ENCODE peak calls at places on chromosomes 11 and 22, in four cellular contexts. Z, H, R and Q are unnamed samples.

GRCh38 chr22:26779108-26779507 is 121.7 kb downstream of the MIAT start:
- DNase-seq in Z (no peak), H (no peak), R (no peak), Q (no peak)

GRCh38 chr22:44365832-44366231 is 53.1 kb upstream of the SHISAL1 start:
- DNase-seq in Z (no peak), H (no peak), R (no peak), Q (no peak)

GRCh38 chr11:61256710-61257482 is 15.9 kb downstream of the PGA5 start:
- DNase-seq in Z (no peak), H (no peak), R (no peak), Q (no peak)

GRCh38 chr11:11612439-11612838 is 9.4 kb downstream of the GALNT18 start:
- DNase-seq in Z (no peak), H (no peak), R (no peak), Q (no peak)

GRCh38 chr11:17813391-17814059 is 78.9 kb downstream of the KCNC1 start:
- DNase-seq in Z (no peak), H (no peak), R (no peak), Q (no peak)

GRCh38 chr22:43129426-43130425 is 13.5 kb downstream of the MCAT start:
- DNase-seq in Z (no peak), H (no peak), R (no peak), Q (no peak)

GRCh38 chr11:96326954-96327353 is 16.0 kb downstream of the MAML2 start:
- DNase-seq in Z (no peak), H (no peak), R (no peak), Q (no peak)

GRCh38 chr11:82775736-82776346 is 42.2 kb upstream of the FAM181B start:
- DNase-seq in Z (peak; percentile 24), H (peak; percentile 2), R (peak; percentile 63), Q (peak; percentile 58)

GRCh38 chr11:47468598-47469214 is 19.8 kb upstream of the RAPSN start:
- DNase-seq in Z (no peak), H (no peak), R (no peak), Q (no peak)